ENCODE peak calls at places on chromosomes 2 and 18, in seven cellular contexts. U, J, K, L, I, H and E are unnamed samples.
A peak's percentile ranks its signal among the peaks of the same experiment; 100 is the strongest.

GRCh38 chr2:236584521-236585384 is 15.1 kb downstream of the ACKR3 start:
- ATAC-seq in U (no peak), J (no peak), K (no peak), L (no peak), I (peak; percentile 10), H (no peak), E (no peak)

GRCh38 chr18:46916551-46917107 is 678 bp downstream of the PIAS2 start:
- ATAC-seq in U (peak; percentile 46), J (peak; percentile 4), K (peak; percentile 49), L (peak; percentile 11), I (no peak), H (no peak), E (peak; percentile 19)

GRCh38 chr2:171146633-171147032 is 14.1 kb downstream of the TLK1 start:
- ATAC-seq in U (no peak), J (no peak), K (no peak), L (no peak), I (peak; percentile 26), H (no peak), E (no peak)

GRCh38 chr2:101622633-101623521 is 74.6 kb upstream of the MAP4K4 start:
- ATAC-seq in U (peak; percentile 87), J (no peak), K (peak; percentile 82), L (no peak), I (no peak), H (no peak), E (peak; percentile 39)

GRCh38 chr2:28286678-28287077 is 106.0 kb upstream of the FOSL2 start:
- ATAC-seq in U (no peak), J (no peak), K (no peak), L (no peak), I (no peak), H (peak; percentile 80), E (no peak)

GRCh38 chr18:66495844-66496243 is 108.0 kb downstream of the CDH19 start:
- ATAC-seq in U (peak; percentile 44), J (peak; percentile 39), K (no peak), L (peak; percentile 90), I (no peak), H (peak; percentile 92), E (no peak)

GRCh38 chr2:85920810-85921545 is 32.2 kb upstream of the ST3GAL5 start:
- ATAC-seq in U (no peak), J (no peak), K (no peak), L (peak; percentile 74), I (peak; percentile 71), H (peak; percentile 47), E (peak; percentile 32)

GRCh38 chr2:54208364-54209240 is 47.4 kb downstream of the TSPYL6 start:
- ATAC-seq in U (no peak), J (no peak), K (no peak), L (no peak), I (peak; percentile 3), H (no peak), E (peak; percentile 52)

GRCh38 chr2:187748958-187749357 is 194.7 kb upstream of the TFPI start:
- ATAC-seq in U (no peak), J (no peak), K (no peak), L (peak; percentile 63), I (no peak), H (no peak), E (no peak)

GRCh38 chr2:178296394-178297090 is 102.2 kb downstream of the OSBPL6 start:
- ATAC-seq in U (no peak), J (peak; percentile 88), K (no peak), L (no peak), I (no peak), H (no peak), E (no peak)

GRCh38 chr2:23940976-23941605 is 828 bp downstream of the UBXN2A start:
- ATAC-seq in U (no peak), J (no peak), K (no peak), L (peak; percentile 26), I (no peak), H (no peak), E (no peak)

GRCh38 chr2:196712867-196713266 is 73.4 kb downstream of the CCDC150 start:
- ATAC-seq in U (no peak), J (no peak), K (no peak), L (no peak), I (no peak), H (no peak), E (no peak)

GRCh38 chr2:98015681-98016080 is 19.9 kb upstream of the TMEM131 start:
- ATAC-seq in U (no peak), J (no peak), K (no peak), L (no peak), I (no peak), H (no peak), E (no peak)

GRCh38 chr2:11446733-11447248 is 19.2 kb downstream of the E2F6 start:
- ATAC-seq in U (peak; percentile 63), J (peak; percentile 87), K (peak; percentile 66), L (peak; percentile 88), I (peak; percentile 62), H (peak; percentile 98), E (peak; percentile 77)

GRCh38 chr2:178409261-178409660 is 41.7 kb downstream of the PRKRA start:
- ATAC-seq in U (no peak), J (no peak), K (no peak), L (no peak), I (no peak), H (no peak), E (no peak)

GRCh38 chr2:15788458-15789229 is 151.7 kb upstream of the MYCN start:
- ATAC-seq in U (no peak), J (no peak), K (no peak), L (no peak), I (no peak), H (no peak), E (no peak)

GRCh38 chr2:217732995-217733394 is 269.8 kb downstream of the TNS1 start:
- ATAC-seq in U (no peak), J (no peak), K (no peak), L (no peak), I (no peak), H (no peak), E (peak; percentile 63)

GRCh38 chr2:159084395-159085370 is 116.2 kb downstream of the TANC1 start:
- ATAC-seq in U (no peak), J (no peak), K (no peak), L (no peak), I (no peak), H (no peak), E (no peak)

GRCh38 chr18:51430538-51430937 is 233.1 kb upstream of the MEX3C start:
- ATAC-seq in U (no peak), J (no peak), K (no peak), L (no peak), I (no peak), H (no peak), E (no peak)

GRCh38 chr2:167869200-167869599 is 378.2 kb downstream of the STK39 start:
- ATAC-seq in U (no peak), J (no peak), K (no peak), L (peak; percentile 33), I (no peak), H (peak; percentile 27), E (no peak)